ENCODE peak calls at places on chromosomes 16 and 17, in nine cellular contexts. C is GM23338, X is endodermal cell, L is esophagus squamous epithelium, T is astrocyte of the cerebellum, O is left ventricle myocardium inferior, B is fibroblast of pulmonary artery, Q is neural progenitor cell, A is fibroblast of the aortic adventitia. J is an unnamed sample.
A peak's percentile ranks its signal among the peaks of the same experiment; 100 is the strongest.

GRCh38 chr16:3961449-3961849 is 80.9 kb upstream of the CREBBP start:
- DNase-seq in C (peak; percentile 48), X (peak; percentile 68), L (no peak), T (no peak), O (no peak), B (no peak), Q (no peak), A (peak; percentile 25), J (no peak)

GRCh38 chr16:27311897-27312303 is 1.9 kb upstream of the IL4R start:
- DNase-seq in C (no peak), X (peak; percentile 37), L (no peak), T (no peak), O (no peak), B (no peak), Q (no peak), A (no peak), J (no peak)

GRCh38 chr16:71807905-71808592 is 585 bp downstream of the AP1G1 start:
- DNase-seq in C (peak; percentile 32), X (peak; percentile 47), L (no peak), T (no peak), O (peak; percentile 20), B (no peak), Q (peak; percentile 49), A (peak; percentile 23), J (no peak)

GRCh38 chr17:63911657-63912100 is 621 bp upstream of the CSHL1 start:
- DNase-seq in C (peak; percentile 74), X (peak; percentile 93), L (no peak), T (no peak), O (no peak), B (peak; percentile 30), Q (peak; percentile 59), A (peak; percentile 22), J (peak; percentile 40)

GRCh38 chr17:1977583-1978395 is 47.3 kb downstream of the RTN4RL1 start:
- DNase-seq in C (peak; percentile 94), X (peak; percentile 95), L (no peak), T (no peak), O (no peak), B (no peak), Q (peak; percentile 71), A (no peak), J (no peak)

GRCh38 chr17:34519286-34519685 is 60.1 kb upstream of the TMEM132E start:
- DNase-seq in C (peak; percentile 95), X (peak; percentile 94), L (no peak), T (no peak), O (no peak), B (no peak), Q (peak; percentile 86), A (no peak), J (peak; percentile 40)

GRCh38 chr17:66689192-66689591 is 145.7 kb upstream of the CACNG5 start:
- DNase-seq in C (no peak), X (no peak), L (no peak), T (no peak), O (no peak), B (no peak), Q (no peak), A (no peak), J (no peak)

GRCh38 chr16:57504491-57504890 is 18.2 kb upstream of the DOK4 start:
- DNase-seq in C (no peak), X (no peak), L (no peak), T (no peak), O (no peak), B (no peak), Q (no peak), A (no peak), J (no peak)

GRCh38 chr16:72887537-72887936 is 160.4 kb downstream of the ZFHX3 start:
- DNase-seq in C (no peak), X (no peak), L (no peak), T (no peak), O (no peak), B (no peak), Q (no peak), A (no peak), J (no peak)

GRCh38 chr16:70396209-70396904 is 42.5 kb downstream of the ST3GAL2 start:
- DNase-seq in C (no peak), X (no peak), L (no peak), T (no peak), O (no peak), B (no peak), Q (no peak), A (peak; percentile 14), J (no peak)

GRCh38 chr16:56203052-56203451 is 11.8 kb downstream of the GNAO1 start:
- DNase-seq in C (peak; percentile 79), X (peak; percentile 77), L (no peak), T (no peak), O (no peak), B (no peak), Q (peak; percentile 56), A (peak; percentile 6), J (peak; percentile 56)

GRCh38 chr17:10172778-10173177 is 25.6 kb downstream of the GAS7 start:
- DNase-seq in C (no peak), X (no peak), L (no peak), T (no peak), O (no peak), B (no peak), Q (no peak), A (no peak), J (no peak)
- H3K4me3 ChIP-seq in C (no peak overlapping the region), X (no peak overlapping the region), L (no peak overlapping the region), T (no peak overlapping the region), O (no peak overlapping the region), B (no peak overlapping the region), Q (no peak overlapping the region), A (no peak overlapping the region), J (no peak overlapping the region)

DNA sequence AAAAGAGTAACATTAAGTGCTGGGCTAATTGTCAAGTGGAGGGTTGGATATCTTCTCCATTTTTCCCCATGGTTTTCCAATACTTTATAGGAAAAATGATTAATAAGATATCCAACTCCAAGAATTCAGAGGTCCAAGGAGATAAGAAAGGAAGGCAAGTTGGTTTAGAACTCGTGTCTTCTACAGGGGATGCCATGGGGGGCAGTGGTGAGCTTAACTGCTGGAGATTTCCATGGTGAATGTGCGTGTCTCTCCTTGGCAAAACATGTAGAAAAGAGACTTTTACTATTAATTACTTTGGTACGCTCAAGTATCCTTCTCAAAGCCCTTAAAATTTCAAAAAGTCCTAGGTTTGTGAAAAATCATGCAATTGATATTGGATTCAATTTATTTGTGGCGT is 982.9 kb upstream of the RBFOX1 start:
- DNase-seq in C (peak; percentile 10), X (no peak), L (no peak), T (no peak), O (no peak), B (no peak), Q (no peak), A (no peak), J (no peak)
- TF ChIP-seq CTCF in C (peak; percentile 39), X (peak; percentile 53), L (no peak), T (no peak), O (no peak), B (no peak), Q (peak; percentile 26), A (no peak), J (no peak)

DNA sequence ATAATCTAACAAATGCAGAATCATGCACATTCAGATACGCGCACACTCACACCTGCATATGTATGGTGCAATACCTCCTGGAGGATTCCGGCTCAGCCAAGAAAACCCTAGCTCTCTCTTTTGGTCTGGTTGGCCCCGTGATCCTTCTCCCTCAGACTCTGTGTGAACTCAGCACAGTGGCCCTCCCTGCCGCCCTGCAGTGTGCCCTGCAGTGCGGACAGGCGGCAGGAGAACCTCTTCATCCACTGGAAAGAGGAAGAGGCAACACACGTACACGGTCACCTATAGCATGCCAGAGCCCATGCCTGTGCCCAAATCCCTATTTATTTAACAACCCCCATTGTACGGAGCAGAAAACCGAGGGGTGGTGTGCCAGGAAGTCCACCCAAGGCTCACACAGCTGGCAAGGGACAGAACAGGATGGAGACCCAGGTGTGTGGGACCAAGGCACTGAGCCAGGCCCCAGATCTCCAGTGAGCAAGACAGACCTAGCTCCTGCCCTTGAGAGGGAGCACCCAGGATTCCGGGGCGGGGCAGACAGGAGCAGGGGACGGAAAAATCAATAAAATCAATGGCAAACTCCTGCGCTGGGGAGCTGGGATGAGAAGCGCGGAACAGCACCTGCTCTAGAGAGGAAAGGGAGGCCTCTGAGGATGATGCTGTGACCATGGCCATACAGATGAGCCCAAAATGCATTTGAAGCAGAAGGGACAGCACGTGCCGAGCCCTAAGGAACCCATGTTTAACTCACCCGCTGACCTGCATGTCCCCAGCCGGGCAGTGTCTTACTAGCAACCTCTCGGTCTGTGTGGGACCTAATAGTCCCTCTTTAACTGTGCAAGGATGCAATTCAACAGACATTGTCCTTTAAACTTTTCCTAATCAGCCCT is 54.7 kb upstream of the CIBAR2 start:
- DNase-seq in C (no peak), X (no peak), L (no peak), T (no peak), O (no peak), B (no peak), Q (no peak), A (no peak), J (no peak)
- H3K4me3 ChIP-seq in C (no peak overlapping the region), X (no peak overlapping the region), L (no peak overlapping the region), T (no peak overlapping the region), O (no peak overlapping the region), B (no peak overlapping the region), Q (no peak overlapping the region), A (no peak overlapping the region), J (no peak overlapping the region)

GRCh38 chr16:51701025-51701424 is 550.0 kb upstream of the SALL1 start:
- DNase-seq in C (no peak), X (no peak), L (no peak), T (no peak), O (no peak), B (no peak), Q (no peak), A (no peak), J (no peak)
- TF ChIP-seq CTCF in C (no peak), X (no peak), L (no peak), T (no peak), O (no peak), B (no peak), Q (no peak), A (no peak), J (no peak)

GRCh38 chr17:80029235-80029974 is 6.3 kb downstream of the TBC1D16 start:
- DNase-seq in C (no peak), X (peak; percentile 71), L (no peak), T (peak; percentile 65), O (peak; percentile 87), B (peak; percentile 84), Q (no peak), A (peak; percentile 82), J (no peak)
- H3K4me3 ChIP-seq in C (no peak overlapping the region), X (no peak overlapping the region), L (no peak overlapping the region), T (peak overlapping the region; percentile 14), O (no peak overlapping the region), B (peak overlapping the region; percentile 21), Q (no peak overlapping the region), A (peak overlapping the region; percentile 19), J (no peak overlapping the region)

DNA sequence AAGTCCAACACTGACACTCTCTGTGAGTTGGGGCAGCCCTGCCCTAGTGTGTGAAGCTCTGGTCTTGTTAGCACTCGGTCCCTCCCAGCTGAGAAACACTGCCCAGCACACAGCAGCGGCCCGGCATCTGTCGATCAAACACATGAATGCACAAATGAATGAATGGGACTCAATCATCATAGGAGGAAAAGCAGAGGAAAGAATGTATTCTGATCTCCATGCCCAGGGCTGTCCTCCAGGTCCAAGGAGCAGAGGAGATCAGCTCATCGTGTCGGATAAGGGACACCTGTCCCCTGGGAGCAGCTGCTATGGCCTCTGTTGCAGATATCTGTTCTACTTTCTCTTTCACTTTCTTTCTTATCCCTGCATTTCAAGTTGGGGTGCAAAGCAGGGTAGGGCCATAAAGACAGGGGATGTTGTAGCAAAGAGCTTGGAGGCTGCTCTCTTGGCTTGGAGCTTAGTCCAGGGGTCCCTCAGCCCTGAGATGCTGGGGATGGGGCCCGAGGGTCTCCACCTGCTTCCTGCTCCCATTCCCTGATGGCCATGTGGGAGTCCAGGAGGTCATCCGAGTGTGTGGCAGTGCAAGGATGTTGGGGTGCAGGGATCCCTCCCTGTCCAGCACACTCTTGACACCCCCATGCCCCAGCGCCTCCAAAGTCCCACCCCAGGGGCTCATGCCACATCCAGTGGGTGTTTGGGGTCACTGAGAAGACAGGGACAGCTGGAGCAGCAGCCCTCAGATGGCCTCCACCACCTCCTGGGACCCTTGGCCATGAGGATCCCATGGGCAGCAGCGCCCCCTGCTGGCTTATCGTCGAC is 88.2 kb downstream of the IRF8 start:
- DNase-seq in C (peak; percentile 66), X (peak; percentile 87), L (no peak), T (no peak), O (no peak), B (no peak), Q (peak; percentile 69), A (no peak), J (peak; percentile 81)
- TF ChIP-seq CTCF in C (peak; percentile 67), X (peak; percentile 64), L (no peak), T (no peak), O (peak; percentile 59), B (peak; percentile 20), Q (peak; percentile 58), A (peak; percentile 33), J (peak; percentile 53)

J was measured in GM12865.